ENCODE peak calls at places on chromosomes 13 and 19, in seven cellular contexts. X is effector memory CD4-positive, alpha-beta T cell; F is T-helper 2 cell; M is stimulated activated CD8-positive, alpha-beta memory T cell treated with anti-CD3 and anti-CD28 coated beads, Interleukin-4, amount 100 ng/mL, for 1 hour; O is ascending aorta; U is left lobe of liver; G is left lung. P is an unnamed sample.

GRCh38 chr13:99301913-99302636 is 5.1 kb downstream of the GPR183 start:
- DNase-seq in X (no peak), F (no peak), M (no peak), O (no peak), U (no peak), G (no peak), P (no peak)

GRCh38 chr19:1672038-1672768 is 19.8 kb upstream of the TCF3 start:
- DNase-seq in X (peak), F (no peak), M (peak), O (no peak), U (peak), G (no peak), P (no peak)

GRCh38 chr19:29942404-29943261 is 594 bp downstream of the URI1 start:
- DNase-seq in X (peak), F (peak), M (peak), O (no peak), U (peak), G (peak), P (no peak)

GRCh38 chr19:9877775-9878510 is 42.8 kb downstream of the PIN1 start:
- DNase-seq in X (no peak), F (no peak), M (no peak), O (no peak), U (no peak), G (no peak), P (no peak)

GRCh38 chr13:39451301-39451700 is 151.7 kb downstream of the LHFPL6 start:
- DNase-seq in X (no peak), F (no peak), M (no peak), O (no peak), U (no peak), G (no peak), P (no peak)

GRCh38 chr13:76641056-76641455 is 245.1 kb downstream of the KCTD12 start:
- DNase-seq in X (no peak), F (no peak), M (no peak), O (no peak), U (no peak), G (no peak), P (no peak)

GRCh38 chr19:57465680-57466381 is 8.9 kb upstream of the VN1R1 start:
- DNase-seq in X (no peak), F (no peak), M (no peak), O (no peak), U (no peak), G (no peak), P (no peak)

GRCh38 chr13:48415516-48415915 is 2.6 kb upstream of the LPAR6 start:
- DNase-seq in X (no peak), F (no peak), M (no peak), O (no peak), U (no peak), G (no peak), P (no peak)

GRCh38 chr13:28375250-28375930 is 119.5 kb downstream of the FLT1 start:
- DNase-seq in X (no peak), F (no peak), M (no peak), O (no peak), U (no peak), G (no peak), P (no peak)

GRCh38 chr13:20828540-20829364 is 55.0 kb upstream of the EEF1AKMT1 start:
- DNase-seq in X (peak), F (peak), M (no peak), O (no peak), U (no peak), G (no peak), P (no peak)

GRCh38 chr13:36919206-36919832 is 719 bp downstream of the SMAD9 start:
- DNase-seq in X (no peak), F (no peak), M (no peak), O (no peak), U (no peak), G (no peak), P (no peak)

P was measured in esophagus squamous epithelium.